ENCODE peak calls at places on chromosome 9, in four cellular contexts. A is prostate gland, P is IMR-90, S is colonic mucosa. I is an unnamed sample. For H3K27me3, the result is how much of the 10 kb centered on the place peaks cover.

GRCh38 chr9:113892861-113893491 is 16.9 kb downstream of the ZNF618 start:
- DNase-seq in S (no peak), P (peak), A (no peak), I (no peak)

GRCh38 chr9:3865373-3865772 is 339.6 kb upstream of the RFX3 start:
- DNase-seq in S (no peak), A (no peak), P (peak), I (no peak)

GRCh38 chr9:93592389-93593021 is 16.1 kb downstream of the PHF2 start:
- DNase-seq in S (no peak), A (no peak), P (no peak), I (no peak)

GRCh38 chr9:121972501-121972981 is 120.6 kb downstream of the TTLL11 start:
- DNase-seq in S (peak), P (peak), A (peak), I (peak)

GRCh38 chr9:92265159-92265558 is 28.3 kb downstream of the IARS1 start:
- DNase-seq in P (peak), S (no peak), A (no peak), I (no peak)

GRCh38 chr9:34957492-34958410 is at the start of gene PHF24:
- DNase-seq in A (no peak), S (no peak), P (no peak), I (no peak)

GRCh38 chr9:4927043-4927471 is 58.0 kb upstream of the JAK2 start:
- DNase-seq in A (no peak), P (no peak), S (no peak), I (no peak)

GRCh38 chr9:134961331-134962064 is 43.8 kb upstream of the FCN1 start:
- DNase-seq in A (no peak), S (no peak), P (no peak), I (peak)

GRCh38 chr9:89731262-89731980 is 126.6 kb downstream of the GADD45G start:
- DNase-seq in S (no peak), P (no peak), A (no peak), I (no peak)

GRCh38 chr9:125431741-125432271 is 170.2 kb downstream of the GAPVD1 start:
- DNase-seq in P (no peak), S (no peak), A (no peak), I (no peak)

GRCh38 chr9:85978496-85978895 is 37.5 kb downstream of the NAA35 start:
- DNase-seq in A (no peak), P (peak), S (no peak), I (no peak)

GRCh38 chr9:21047315-21047714 is 15.9 kb upstream of the HACD4 start:
- DNase-seq in A (no peak), P (no peak), S (no peak), I (no peak)

GRCh38 chr9:16598316-16598715 is 272.2 kb downstream of the BNC2 start:
- DNase-seq in A (no peak), S (no peak), P (peak), I (no peak)

GRCh38 chr9:742104-742503 is 99.4 kb upstream of the DMRT1 start:
- DNase-seq in S (no peak), P (no peak), A (no peak), I (no peak)

GRCh38 chr9:134384811-134385479 is 58.7 kb downstream of the RXRA start:
- DNase-seq in P (no peak), A (no peak), S (no peak), I (no peak)

GRCh38 chr9:133731876-133732321 is 6.3 kb downstream of the SARDH start:
- DNase-seq in P (peak), A (no peak), S (no peak), I (no peak)

GRCh38 chr9:107717608-107718314 is 228.2 kb upstream of the KLF4 start:
- DNase-seq in S (peak), P (no peak), A (no peak), I (no peak)

GRCh38 chr9:77595426-77596051 is 52.6 kb downstream of the GNA14 start:
- DNase-seq in P (no peak), A (no peak), S (no peak), I (no peak)

GRCh38 chr9:115088856-115089255 is 29.1 kb downstream of the TNC start:
- DNase-seq in A (no peak), S (no peak), P (peak), I (no peak)

GRCh38 chr9:95930314-95930713 is 54.8 kb downstream of the ERCC6L2 start:
- DNase-seq in A (no peak), P (no peak), S (no peak), I (no peak)

GRCh38 chr9:81312346-81312745 is 377.0 kb downstream of the TLE1 start:
- DNase-seq in S (no peak), P (no peak), A (no peak), I (no peak)

GRCh38 chr9:81292056-81292805 is 397.1 kb downstream of the TLE1 start:
- DNase-seq in S (no peak), A (no peak), P (no peak), I (no peak)

GRCh38 chr9:3441197-3441816 is 84.5 kb downstream of the RFX3 start:
- DNase-seq in A (no peak), S (peak), P (peak), I (no peak)

GRCh38 chr9:97768731-97769130 is 71.6 kb upstream of the XPA start:
- DNase-seq in S (no peak), P (peak), A (no peak), I (no peak)

GRCh38 chr9:114037961-114038723 is 40.0 kb downstream of the AMBP start:
- DNase-seq in A (peak), S (peak), P (no peak), I (no peak)

GRCh38 chr9:24257726-24258125 is 288.0 kb downstream of the IZUMO3 start:
- DNase-seq in P (no peak), S (no peak), A (no peak), I (no peak)

GRCh38 chr9:18274693-18275092 is 199.3 kb upstream of the ADAMTSL1 start:
- DNase-seq in A (no peak), P (no peak), S (no peak), I (no peak)

GRCh38 chr9:114487607-114488300 is 17.5 kb downstream of the WHRN start:
- DNase-seq in A (peak), S (peak), P (peak), I (no peak)

GRCh38 chr9:37976714-37977477 is 73.0 kb upstream of the SLC25A51 start:
- DNase-seq in P (peak), S (no peak), A (peak), I (no peak)

GRCh38 chr9:109107402-109108240 is 12.1 kb downstream of the TMEM245 start:
- DNase-seq in P (peak), A (no peak), S (no peak), I (no peak)

GRCh38 chr9:136665111-136665703 is 2.5 kb downstream of the EGFL7 start:
- DNase-seq in P (no peak), S (no peak), A (no peak), I (no peak)

GRCh38 chr9:121607434-121608248 is 43.8 kb upstream of the DAB2IP start:
- DNase-seq in S (no peak), A (no peak), P (peak), I (no peak)

GRCh38 chr9:109974143-109974917 is 194.3 kb downstream of the PALM2AKAP2 start:
- DNase-seq in P (no peak), S (no peak), A (no peak), I (peak)

GRCh38 chr9:138007566-138008080 is 130.0 kb downstream of the CACNA1B start:
- DNase-seq in A (no peak), P (no peak), S (no peak), I (peak)

GRCh38 chr9:34177906-34178697 is 741 bp upstream of the UBAP1 start:
- DNase-seq in P (no peak), S (no peak), A (no peak), I (no peak)

GRCh38 chr9:2286306-2286705 is 271.2 kb downstream of the SMARCA2 start:
- DNase-seq in A (no peak), P (no peak), S (no peak), I (no peak)
- H3K27me3 ChIP-seq in A (under half), P (under half), S (under half), I (under half)

DNA sequence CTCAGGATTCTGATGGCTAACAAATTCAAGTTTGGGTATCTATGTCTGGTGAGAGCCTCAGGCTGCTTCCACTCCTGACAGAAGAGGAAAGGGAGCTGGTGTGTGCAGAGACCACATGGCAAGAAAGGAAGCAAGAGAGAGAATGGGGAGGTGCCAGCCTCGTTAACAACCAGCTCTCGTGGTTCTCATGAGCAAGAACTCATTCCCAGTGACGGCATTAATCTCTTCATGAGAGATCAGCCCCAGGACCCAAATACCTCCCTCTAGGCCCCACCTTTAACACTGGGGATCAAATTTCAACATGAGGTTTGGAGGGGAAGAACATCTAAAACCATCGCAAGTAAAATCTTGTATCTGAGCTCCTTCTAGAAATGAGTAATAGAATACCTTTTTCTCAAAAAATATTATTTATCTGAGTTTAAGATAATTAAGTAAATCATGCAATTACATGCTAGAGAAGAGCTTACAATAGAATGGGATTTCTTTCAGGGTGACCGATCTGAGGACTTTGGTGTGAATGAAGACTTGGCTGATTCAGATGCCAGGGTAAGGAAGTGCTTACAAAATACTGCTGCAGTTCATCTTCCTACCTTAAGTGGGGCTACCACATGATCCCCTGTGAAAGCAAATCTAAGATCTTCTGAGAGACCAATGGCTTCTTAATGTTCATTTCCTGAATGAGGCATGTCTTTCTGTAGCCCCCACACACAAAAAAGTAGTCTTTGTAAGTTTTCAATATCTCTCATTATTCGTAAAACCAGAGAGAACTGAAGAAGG is 11.5 kb downstream of the ANXA1 start:
- DNase-seq in A (no peak), P (no peak), S (no peak), I (no peak)
- TF ChIP-seq CTCF in A (no peak), P (no peak), S (no peak), I (peak)

DNA sequence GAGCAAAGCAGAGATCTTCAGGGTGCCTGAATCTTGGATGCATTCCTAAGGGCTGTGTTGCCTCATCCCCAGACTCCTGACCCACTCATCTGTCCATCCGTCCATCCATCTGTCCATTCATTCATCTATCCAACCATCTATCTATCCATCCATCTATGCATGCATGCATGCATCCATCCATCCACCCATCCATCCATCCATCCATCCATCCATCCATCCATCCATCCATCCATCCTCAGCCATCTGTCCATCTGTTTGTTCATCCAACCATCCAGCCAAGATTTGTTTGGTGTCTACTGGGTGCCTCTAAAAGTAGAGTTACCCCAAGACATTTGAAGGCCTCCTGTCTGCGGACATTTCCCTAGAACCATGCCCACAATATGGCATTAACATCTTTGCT is 27.7 kb upstream of the BARHL1 start:
- DNase-seq in S (no peak), P (no peak), A (no peak), I (no peak)
- H3K27me3 ChIP-seq in S (under half), P (under half), A (under half), I (under half)

DNA sequence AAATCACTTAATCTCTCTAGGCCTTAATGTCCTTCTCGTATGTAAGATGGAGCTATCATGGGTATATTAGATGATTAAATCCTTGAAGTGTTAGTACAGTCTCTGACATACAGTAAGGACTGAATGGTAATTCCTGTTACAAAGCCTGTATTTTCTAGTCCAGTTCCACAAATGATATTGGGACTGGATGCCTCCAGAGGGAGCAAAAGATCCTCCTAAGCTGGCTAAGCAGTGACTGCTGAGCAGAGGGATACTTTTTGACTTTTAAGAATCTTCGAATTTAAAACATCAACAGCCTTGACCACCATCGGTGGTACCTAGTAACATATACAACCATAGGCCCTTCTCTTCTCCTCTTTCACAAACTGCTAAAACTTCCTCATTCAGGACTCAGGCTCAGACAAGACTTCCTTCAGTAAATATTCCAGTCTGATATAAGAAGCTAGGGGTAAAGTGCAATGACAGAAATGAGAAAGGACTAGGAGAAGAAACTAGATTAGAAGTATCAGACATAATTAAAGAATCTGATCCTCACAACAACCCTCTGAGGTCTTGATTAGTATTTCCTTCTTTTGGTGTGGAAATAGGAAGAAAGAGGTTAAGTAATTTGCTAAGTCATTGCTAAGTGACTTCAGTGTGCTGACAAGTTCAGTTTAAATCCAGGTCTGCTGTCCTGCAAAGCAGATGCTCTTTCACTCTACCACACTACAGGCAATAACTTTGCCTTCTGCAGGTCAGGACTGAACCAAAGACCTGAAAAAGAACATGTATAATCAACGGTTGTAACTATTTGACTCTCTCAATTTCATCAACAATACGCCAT is 13.9 kb downstream of the PTAR1 start:
- DNase-seq in S (no peak), P (peak), A (no peak), I (no peak)
- TF ChIP-seq CTCF in S (no peak), P (peak), A (no peak), I (no peak)

GRCh38 chr9:117720066-117720465 is 15.9 kb downstream of the TLR4 start:
- DNase-seq in P (no peak), S (no peak), A (no peak), I (no peak)
- H3K27me3 ChIP-seq in P (under half), S (under half), A (under half), I (under half)

GRCh38 chr9:129497837-129498450 is 123.0 kb downstream of the C9orf50 start:
- DNase-seq in S (no peak), A (no peak), P (no peak), I (no peak)

GRCh38 chr9:129498451-129499376 is 122.2 kb downstream of the C9orf50 start:
- DNase-seq in P (no peak), S (no peak), A (no peak), I (no peak)

GRCh38 chr9:129495422-129496186 is 125.3 kb downstream of the C9orf50 start:
- DNase-seq in S (peak), P (peak), A (peak), I (peak)

GRCh38 chr9:129496187-129497063 is 124.5 kb downstream of the C9orf50 start:
- DNase-seq in S (peak), P (peak), A (peak), I (peak)

DNA sequence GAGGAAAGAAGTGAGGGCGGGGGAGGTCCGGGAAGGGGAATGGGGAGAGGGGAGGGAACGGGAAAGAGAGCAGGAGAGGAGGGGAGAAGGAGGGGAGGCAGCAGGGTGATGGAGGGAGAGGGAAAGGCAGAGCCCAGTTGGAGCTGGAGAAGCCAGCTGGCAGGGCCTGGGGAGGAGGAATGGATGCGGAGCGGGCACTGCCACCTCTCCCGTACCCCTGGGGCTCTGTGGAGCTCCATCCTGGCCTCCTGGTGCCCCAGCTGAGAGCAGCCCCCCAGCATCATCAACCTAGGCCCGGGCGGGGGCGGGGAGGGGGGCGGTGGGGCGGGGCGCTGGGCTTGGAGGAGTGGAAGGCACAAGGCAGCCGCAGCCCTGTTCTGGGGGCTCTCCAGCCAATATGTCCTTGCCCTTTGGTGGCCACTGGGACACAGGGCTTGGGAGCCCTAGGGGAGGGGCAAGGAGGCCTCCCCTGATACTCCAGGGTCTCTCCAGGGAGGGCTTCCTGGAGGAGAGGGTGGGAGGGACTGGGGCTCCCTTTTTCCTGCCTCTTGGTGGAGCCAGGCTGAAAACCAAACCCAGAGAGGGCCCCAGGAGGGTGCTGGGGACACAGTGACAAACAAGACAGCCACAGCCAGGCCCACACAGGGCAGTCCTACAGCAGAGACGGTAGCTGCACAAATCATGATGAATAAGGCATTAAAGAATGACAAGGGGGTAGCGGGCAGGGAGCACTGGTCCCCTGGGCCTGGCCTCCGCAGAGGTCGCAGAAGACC is 123.7 kb downstream of the C9orf50 start:
- DNase-seq in P (no peak), S (peak), A (no peak), I (no peak)
- TF ChIP-seq CTCF in P (no peak), S (no peak), A (no peak), I (no peak)

DNA sequence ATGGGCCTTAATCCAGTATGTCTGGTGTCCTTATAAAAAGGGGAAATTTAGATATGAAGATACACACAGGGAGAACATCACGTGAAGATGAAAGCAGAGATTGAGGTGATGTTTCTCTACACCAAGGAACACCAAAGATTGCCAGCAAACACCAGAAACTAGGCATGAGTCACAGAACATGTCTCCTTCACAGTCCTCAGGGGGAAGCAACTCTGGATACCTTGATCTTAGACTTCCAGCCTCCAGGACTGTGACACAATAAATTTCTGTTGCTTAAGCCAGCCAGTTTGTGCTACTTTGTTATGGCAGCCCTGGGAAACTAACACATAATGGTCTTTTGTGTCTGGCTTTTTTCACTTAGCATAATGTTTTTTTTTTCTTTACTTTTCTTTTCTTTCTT is 41.2 kb upstream of the STRBP start:
- DNase-seq in P (no peak), A (no peak), S (no peak), I (no peak)
- H3K27me3 ChIP-seq in P (under half), A (under half), S (under half), I (under half)

GRCh38 chr9:126915281-126915816 is 767 bp downstream of the RALGPS1 start:
- DNase-seq in A (peak), P (no peak), S (peak), I (peak)

GRCh38 chr9:126919193-126919592 is 4.6 kb downstream of the RALGPS1 start:
- DNase-seq in S (no peak), A (no peak), P (no peak), I (no peak)

GRCh38 chr9:126914458-126915280 is at the start of gene RALGPS1:
- DNase-seq in A (peak), S (peak), P (peak), I (peak)

GRCh38 chr9:126915846-126916543 is 1.4 kb downstream of the RALGPS1 start:
- DNase-seq in P (no peak), A (peak), S (peak), I (no peak)

DNA sequence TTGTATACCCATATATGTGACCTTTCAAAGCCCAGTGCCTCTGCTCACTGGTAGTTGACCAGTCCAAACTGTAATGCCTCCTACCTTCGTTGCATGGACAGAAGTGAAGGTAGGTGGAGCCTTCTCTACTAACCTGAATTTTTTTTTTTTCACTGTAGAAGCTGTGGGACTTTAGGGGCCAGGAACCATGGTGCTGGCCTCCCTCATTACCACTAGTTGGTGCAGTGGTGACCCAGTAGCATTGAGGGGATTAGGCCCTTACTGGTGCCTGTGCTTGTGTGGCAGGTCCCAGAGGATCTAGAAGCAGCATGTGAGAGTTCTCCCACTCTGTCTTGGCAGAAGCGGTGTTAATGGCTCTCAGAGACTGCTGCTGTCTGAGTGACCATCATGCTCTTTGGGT is 2.3 kb downstream of the RALGPS1 start:
- DNase-seq in S (no peak), A (no peak), P (no peak), I (no peak)
- TF ChIP-seq CTCF in S (no peak), A (no peak), P (no peak), I (no peak)

I was measured in lower lobe of right lung.